ENCODE peak calls at places on chromosomes 11 and 22, in four cellular contexts. A is K562, G is GM12892, X is H1. U is an unnamed sample.

GRCh38 chr11:67404515-67405195 is 772 bp downstream of the TBC1D10C start:
- DNase-seq in X (no peak), G (no peak), A (no peak), U (no peak)

GRCh38 chr11:134560066-134560465 is 148.0 kb upstream of the B3GAT1 start:
- DNase-seq in X (no peak), A (no peak), G (no peak), U (no peak)

GRCh38 chr11:61834278-61835004 is 6.3 kb downstream of the FADS2 start:
- DNase-seq in X (peak; percentile 55), G (peak; percentile 88), A (peak; percentile 93), U (peak; percentile 80)

GRCh38 chr22:48520207-48520606 is 1307.5 kb downstream of the BRD1 start:
- DNase-seq in A (no peak), G (no peak), X (no peak), U (no peak)

GRCh38 chr11:15627560-15627959 is 512.8 kb downstream of the INSC start:
- DNase-seq in A (no peak), G (no peak), X (no peak), U (no peak)

GRCh38 chr11:1830119-1830499 is 4.7 kb upstream of the SYT8 start:
- DNase-seq in A (no peak), G (peak; percentile 22), X (no peak), U (no peak)

GRCh38 chr11:2585566-2586090 is 114.2 kb downstream of the KCNQ1OT1 start:
- DNase-seq in X (no peak), G (no peak), A (no peak), U (peak; percentile 1)

GRCh38 chr11:73404048-73404447 is 27.8 kb downstream of the RELT start:
- DNase-seq in A (peak; percentile 57), G (no peak), X (peak; percentile 68), U (no peak)

GRCh38 chr22:27420186-27420816 is 381.3 kb downstream of the MN1 start:
- DNase-seq in G (no peak), X (no peak), A (no peak), U (no peak)

GRCh38 chr11:75422248-75423231 is 10.5 kb downstream of the KLHL35 start:
- DNase-seq in X (no peak), A (peak; percentile 62), G (peak; percentile 7), U (no peak)

GRCh38 chr11:84763931-84764330 is 863.2 kb downstream of the DLG2 start:
- DNase-seq in X (no peak), G (no peak), A (no peak), U (no peak)

GRCh38 chr22:18033204-18033998 is 9.0 kb upstream of the MICAL3 start:
- DNase-seq in G (no peak), A (no peak), X (no peak), U (no peak)

GRCh38 chr11:81036168-81036870 is 1595.5 kb upstream of the TENM4 start:
- DNase-seq in G (no peak), A (no peak), X (no peak), U (no peak)

GRCh38 chr11:75562836-75563484 is 907 bp downstream of the SERPINH1 start:
- DNase-seq in A (peak; percentile 63), G (no peak), X (peak; percentile 79), U (no peak)

GRCh38 chr11:6703247-6704063 is 20.3 kb upstream of the MRPL17 start:
- DNase-seq in X (no peak), A (peak; percentile 20), G (no peak), U (no peak)

GRCh38 chr11:117394221-117394925 is 66.7 kb downstream of the CEP164 start:
- DNase-seq in X (no peak), A (no peak), G (no peak), U (no peak)
- TF ChIP-seq TAF1 in X (no peak), A (no peak), G (no peak), U (no peak)

GRCh38 chr11:39367526-39367925 is 2091.9 kb downstream of the LRRC4C start:
- DNase-seq in X (no peak), G (no peak), A (no peak), U (no peak)

GRCh38 chr11:39361557-39361956 is 2097.9 kb downstream of the LRRC4C start:
- DNase-seq in G (no peak), A (no peak), X (no peak), U (no peak)

GRCh38 chr11:39365809-39366436 is 2093.5 kb downstream of the LRRC4C start:
- DNase-seq in G (no peak), A (no peak), X (no peak), U (no peak)
- TF ChIP-seq TAF1 in G (no peak), A (no peak), X (no peak), U (no peak)

GRCh38 chr11:69277074-69277809 is 16.7 kb upstream of the MYEOV start:
- DNase-seq in X (no peak), G (peak; percentile 70), A (no peak), U (peak; percentile 70)
- TF ChIP-seq TAF1 in X (no peak), G (no peak), A (no peak), U (no peak)

GRCh38 chr11:64437426-64437825 is 78.5 kb downstream of the RPS6KA4 start:
- DNase-seq in X (no peak), G (no peak), A (no peak), U (no peak)

GRCh38 chr11:64436025-64436424 is 77.1 kb downstream of the RPS6KA4 start:
- DNase-seq in X (no peak), A (no peak), G (no peak), U (no peak)

GRCh38 chr11:64444838-64445441 is 86.0 kb downstream of the RPS6KA4 start:
- DNase-seq in A (peak; percentile 56), G (no peak), X (no peak), U (no peak)

GRCh38 chr11:64441127-64441526 is 82.2 kb downstream of the RPS6KA4 start:
- DNase-seq in A (no peak), G (no peak), X (no peak), U (no peak)

GRCh38 chr11:64438986-64439771 is 80.2 kb downstream of the RPS6KA4 start:
- DNase-seq in A (no peak), G (no peak), X (no peak), U (no peak)
- TF ChIP-seq TAF1 in A (no peak), G (no peak), X (no peak), U (no peak)

GRCh38 chr11:57644748-57645715 is 4.7 kb downstream of the YPEL4 start:
- DNase-seq in A (peak; percentile 83), G (peak; percentile 76), X (peak; percentile 93), U (peak; percentile 70)
- TF ChIP-seq TAF1 in A (no peak), G (no peak), X (no peak), U (no peak)

DNA sequence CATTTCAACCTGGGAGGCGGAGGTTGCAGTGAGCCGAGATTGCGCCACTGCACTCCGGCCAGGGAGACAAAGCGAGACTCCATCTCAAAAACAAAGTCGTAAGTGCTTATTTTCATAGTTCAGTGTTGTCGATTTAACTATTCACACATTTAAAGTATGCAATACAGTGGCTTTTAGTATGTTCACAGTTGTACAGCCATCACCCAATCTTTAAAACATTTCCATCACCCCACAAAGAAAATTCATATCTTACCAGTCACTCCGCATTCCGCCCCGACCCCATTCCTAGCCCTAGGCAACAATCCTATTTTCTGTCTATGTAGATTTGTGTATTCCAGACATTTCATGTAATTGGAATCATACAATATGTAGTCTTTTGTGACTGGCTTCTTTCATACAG is 11.9 kb downstream of the IPO7 start:
- DNase-seq in G (no peak), X (no peak), A (no peak), U (no peak)
- TF ChIP-seq TAF1 in G (no peak), X (no peak), A (no peak), U (no peak)

GRCh38 chr11:93614111-93614784 is 47.2 kb upstream of the CEP295 start:
- DNase-seq in G (no peak), X (no peak), A (peak; percentile 63), U (no peak)
- TF ChIP-seq TAF1 in G (no peak), X (no peak), A (no peak), U (no peak)

DNA sequence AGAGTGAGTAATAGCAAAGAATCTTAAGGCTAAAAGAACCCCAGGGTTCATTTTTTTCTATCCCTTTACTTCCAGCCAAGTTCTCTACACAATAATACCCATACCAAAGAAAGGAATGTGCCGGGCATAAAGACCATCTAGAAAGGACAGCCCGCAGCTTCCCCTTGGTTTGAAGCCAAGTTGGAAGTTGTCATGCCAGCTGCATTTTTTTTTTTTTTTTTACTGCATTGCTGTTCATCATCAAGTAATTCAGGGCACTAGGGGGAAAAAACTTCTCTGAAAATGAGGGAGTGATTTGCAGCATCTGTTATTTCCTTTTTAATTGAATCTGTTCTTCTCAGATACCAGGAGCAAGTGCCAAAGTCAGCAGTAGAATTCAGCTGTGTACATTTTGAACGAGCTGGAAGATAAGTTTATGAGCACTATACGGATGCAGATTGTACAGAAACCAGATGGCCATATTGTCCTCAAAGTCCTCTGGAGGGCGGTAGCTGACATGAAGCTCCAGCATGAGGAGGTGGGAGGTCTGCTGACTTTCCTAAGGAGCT is 56.4 kb downstream of the UBASH3B start:
- DNase-seq in A (no peak), G (no peak), X (no peak), U (no peak)
- TF ChIP-seq TAF1 in A (no peak), G (no peak), X (no peak), U (no peak)

GRCh38 chr11:102120006-102120405 is 9.8 kb downstream of the YAP1 start:
- DNase-seq in G (no peak), X (no peak), A (no peak), U (no peak)
- TF ChIP-seq TAF1 in G (no peak), X (no peak), A (no peak), U (no peak)